ENCODE peak calls at places on chromosome 20, in nine cellular contexts. One of them, this sample, is unnamed.

GRCh38 chr20:37989601-37990001 is 43.7 kb downstream of the TTI1 start:
- DNase-seq in OCI-LY7: no peak
- DNase-seq in HL-60: no peak
- DNase-seq in lower lobe of right lung: peak
- DNase-seq in fibroblast of the aortic adventitia: no peak
- DNase-seq in Peyer's patch: no peak
- DNase-seq in fibroblast of mammary gland: peak
- DNase-seq in CD8-positive, alpha-beta T cell: no peak
- DNase-seq in neuronal stem cell: no peak
- DNase-seq in this sample: no peak

GRCh38 chr20:9071976-9072726 is 3.3 kb downstream of the PLCB4 start:
- DNase-seq in OCI-LY7: no peak
- DNase-seq in fibroblast of mammary gland: no peak
- DNase-seq in lower lobe of right lung: no peak
- DNase-seq in CD8-positive, alpha-beta T cell: no peak
- DNase-seq in neuronal stem cell: no peak
- DNase-seq in HL-60: no peak
- DNase-seq in Peyer's patch: no peak
- DNase-seq in fibroblast of the aortic adventitia: no peak
- DNase-seq in this sample: no peak

GRCh38 chr20:35942243-35942642 is 12.1 kb downstream of the SCAND1 start:
- DNase-seq in HL-60: peak
- DNase-seq in Peyer's patch: no peak
- DNase-seq in CD8-positive, alpha-beta T cell: no peak
- DNase-seq in fibroblast of mammary gland: no peak
- DNase-seq in OCI-LY7: no peak
- DNase-seq in neuronal stem cell: peak
- DNase-seq in lower lobe of right lung: no peak
- DNase-seq in fibroblast of the aortic adventitia: no peak
- DNase-seq in this sample: no peak

GRCh38 chr20:31572042-31572700 is 32.9 kb upstream of the ID1 start:
- DNase-seq in lower lobe of right lung: no peak
- DNase-seq in CD8-positive, alpha-beta T cell: no peak
- DNase-seq in Peyer's patch: no peak
- DNase-seq in OCI-LY7: no peak
- DNase-seq in fibroblast of mammary gland: no peak
- DNase-seq in neuronal stem cell: no peak
- DNase-seq in fibroblast of the aortic adventitia: no peak
- DNase-seq in HL-60: no peak
- DNase-seq in this sample: peak

GRCh38 chr20:6765469-6766058 is 1.9 kb upstream of the BMP2 start:
- DNase-seq in fibroblast of the aortic adventitia: peak
- DNase-seq in HL-60: no peak
- DNase-seq in neuronal stem cell: peak
- DNase-seq in fibroblast of mammary gland: peak
- DNase-seq in OCI-LY7: peak
- DNase-seq in CD8-positive, alpha-beta T cell: no peak
- DNase-seq in lower lobe of right lung: no peak
- DNase-seq in Peyer's patch: no peak
- DNase-seq in this sample: peak

GRCh38 chr20:41355598-41356203 is 10.9 kb downstream of the EMILIN3 start:
- DNase-seq in CD8-positive, alpha-beta T cell: no peak
- DNase-seq in neuronal stem cell: no peak
- DNase-seq in fibroblast of mammary gland: no peak
- DNase-seq in HL-60: no peak
- DNase-seq in Peyer's patch: no peak
- DNase-seq in lower lobe of right lung: no peak
- DNase-seq in fibroblast of the aortic adventitia: no peak
- DNase-seq in OCI-LY7: no peak
- DNase-seq in this sample: no peak

GRCh38 chr20:5977223-5977622 is 26.8 kb downstream of the MCM8 start:
- DNase-seq in fibroblast of the aortic adventitia: no peak
- DNase-seq in neuronal stem cell: no peak
- DNase-seq in OCI-LY7: no peak
- DNase-seq in CD8-positive, alpha-beta T cell: no peak
- DNase-seq in Peyer's patch: no peak
- DNase-seq in HL-60: no peak
- DNase-seq in fibroblast of mammary gland: no peak
- DNase-seq in lower lobe of right lung: no peak
- DNase-seq in this sample: no peak

GRCh38 chr20:46200582-46201570 is 82.8 kb downstream of the CD40 start:
- DNase-seq in lower lobe of right lung: no peak
- DNase-seq in neuronal stem cell: no peak
- DNase-seq in CD8-positive, alpha-beta T cell: no peak
- DNase-seq in fibroblast of the aortic adventitia: no peak
- DNase-seq in OCI-LY7: no peak
- DNase-seq in Peyer's patch: no peak
- DNase-seq in fibroblast of mammary gland: no peak
- DNase-seq in HL-60: no peak
- DNase-seq in this sample: no peak

GRCh38 chr20:46751856-46752255 is 42.4 kb downstream of the SLC2A10 start:
- DNase-seq in fibroblast of mammary gland: peak
- DNase-seq in lower lobe of right lung: no peak
- DNase-seq in fibroblast of the aortic adventitia: peak
- DNase-seq in HL-60: no peak
- DNase-seq in OCI-LY7: no peak
- DNase-seq in CD8-positive, alpha-beta T cell: no peak
- DNase-seq in Peyer's patch: no peak
- DNase-seq in neuronal stem cell: no peak
- DNase-seq in this sample: peak

GRCh38 chr20:11377761-11378160 is 539.9 kb upstream of the BTBD3 start:
- DNase-seq in Peyer's patch: no peak
- DNase-seq in neuronal stem cell: no peak
- DNase-seq in lower lobe of right lung: no peak
- DNase-seq in CD8-positive, alpha-beta T cell: no peak
- DNase-seq in HL-60: no peak
- DNase-seq in OCI-LY7: no peak
- DNase-seq in fibroblast of mammary gland: no peak
- DNase-seq in fibroblast of the aortic adventitia: no peak
- DNase-seq in this sample: no peak

GRCh38 chr20:63022501-63022900 is 15.7 kb upstream of the BHLHE23 start:
- DNase-seq in HL-60: no peak
- DNase-seq in neuronal stem cell: no peak
- DNase-seq in CD8-positive, alpha-beta T cell: no peak
- DNase-seq in lower lobe of right lung: peak
- DNase-seq in Peyer's patch: no peak
- DNase-seq in OCI-LY7: no peak
- DNase-seq in fibroblast of the aortic adventitia: no peak
- DNase-seq in fibroblast of mammary gland: no peak
- DNase-seq in this sample: peak

DNA sequence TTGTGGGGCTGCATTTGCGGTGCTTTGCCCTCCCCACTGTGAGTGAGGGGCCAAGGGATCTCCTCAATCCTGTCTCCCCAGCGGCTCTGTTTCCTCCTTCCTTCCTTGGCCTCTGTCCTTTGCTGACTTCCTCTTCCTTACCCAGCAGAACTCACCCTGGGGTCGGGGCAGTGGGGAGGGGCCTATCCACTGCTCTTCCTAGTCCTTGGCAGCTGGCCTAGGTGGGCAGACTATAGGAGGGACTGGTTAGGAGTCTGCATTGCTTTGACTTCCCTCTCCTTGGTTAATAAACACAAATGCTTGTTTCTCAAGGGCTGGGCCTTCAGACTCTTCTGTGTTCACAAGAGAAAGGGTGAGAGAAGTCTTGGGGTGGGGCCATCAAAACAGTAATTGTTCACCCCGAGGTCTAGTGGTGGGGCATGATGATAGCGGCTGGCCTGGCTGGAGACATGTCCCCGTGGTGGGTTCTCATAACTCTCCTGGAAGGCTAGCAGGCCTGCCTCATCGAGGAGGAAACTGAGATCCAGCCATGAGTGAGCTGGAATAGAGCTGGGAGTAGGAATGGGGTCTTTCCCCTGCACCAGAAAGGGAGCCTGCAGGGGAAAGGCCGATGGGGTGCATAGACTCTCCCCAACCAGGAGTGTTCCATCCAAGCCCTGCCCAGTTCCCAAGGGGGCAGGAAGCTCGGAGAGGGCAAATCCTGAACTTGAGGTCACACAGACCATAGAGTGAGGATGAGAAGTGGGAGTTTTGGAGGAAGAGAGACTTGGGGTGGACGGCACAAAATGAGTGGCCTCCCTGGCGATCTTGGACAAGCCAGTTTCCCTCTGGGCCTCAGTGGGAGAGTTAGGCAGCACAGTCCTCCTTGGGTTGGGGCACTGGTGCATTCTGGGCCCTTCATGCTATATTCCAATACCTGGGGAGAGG is 12.7 kb downstream of the FAM110A start:
- DNase-seq in lower lobe of right lung: peak
- DNase-seq in fibroblast of the aortic adventitia: no peak
- DNase-seq in OCI-LY7: peak
- DNase-seq in CD8-positive, alpha-beta T cell: no peak
- DNase-seq in neuronal stem cell: no peak
- DNase-seq in fibroblast of mammary gland: no peak
- DNase-seq in HL-60: peak
- DNase-seq in Peyer's patch: no peak
- DNase-seq in this sample: no peak
- H3K4me3 ChIP-seq in lower lobe of right lung: peak
- H3K4me3 ChIP-seq in fibroblast of the aortic adventitia: no peak
- H3K4me3 ChIP-seq in OCI-LY7: peak
- H3K4me3 ChIP-seq in CD8-positive, alpha-beta T cell: peak
- H3K4me3 ChIP-seq in neuronal stem cell: no peak
- H3K4me3 ChIP-seq in fibroblast of mammary gland: no peak
- H3K4me3 ChIP-seq in HL-60: no peak
- H3K4me3 ChIP-seq in Peyer's patch: no peak
- H3K4me3 ChIP-seq in this sample: peak

GRCh38 chr20:13007596-13007995 is 1.2 kb upstream of the SPTLC3 start:
- DNase-seq in OCI-LY7: no peak
- DNase-seq in CD8-positive, alpha-beta T cell: no peak
- DNase-seq in fibroblast of mammary gland: no peak
- DNase-seq in lower lobe of right lung: no peak
- DNase-seq in neuronal stem cell: no peak
- DNase-seq in Peyer's patch: no peak
- DNase-seq in HL-60: no peak
- DNase-seq in fibroblast of the aortic adventitia: no peak
- DNase-seq in this sample: no peak

GRCh38 chr20:13008761-13009681 is at the start of gene SPTLC3:
- DNase-seq in OCI-LY7: peak
- DNase-seq in neuronal stem cell: no peak
- DNase-seq in CD8-positive, alpha-beta T cell: no peak
- DNase-seq in HL-60: no peak
- DNase-seq in Peyer's patch: no peak
- DNase-seq in fibroblast of the aortic adventitia: peak
- DNase-seq in fibroblast of mammary gland: peak
- DNase-seq in lower lobe of right lung: no peak
- DNase-seq in this sample: peak

GRCh38 chr20:13012886-13013285 is 4.1 kb downstream of the SPTLC3 start:
- DNase-seq in fibroblast of mammary gland: no peak
- DNase-seq in lower lobe of right lung: no peak
- DNase-seq in neuronal stem cell: peak
- DNase-seq in Peyer's patch: no peak
- DNase-seq in fibroblast of the aortic adventitia: no peak
- DNase-seq in CD8-positive, alpha-beta T cell: no peak
- DNase-seq in OCI-LY7: no peak
- DNase-seq in HL-60: no peak
- DNase-seq in this sample: peak

GRCh38 chr20:13006825-13007224 is 1.9 kb upstream of the SPTLC3 start:
- DNase-seq in fibroblast of the aortic adventitia: peak
- DNase-seq in OCI-LY7: no peak
- DNase-seq in Peyer's patch: no peak
- DNase-seq in neuronal stem cell: no peak
- DNase-seq in lower lobe of right lung: no peak
- DNase-seq in HL-60: no peak
- DNase-seq in fibroblast of mammary gland: peak
- DNase-seq in CD8-positive, alpha-beta T cell: no peak
- DNase-seq in this sample: no peak

GRCh38 chr20:13009682-13010406 is 1.1 kb downstream of the SPTLC3 start:
- DNase-seq in neuronal stem cell: no peak
- DNase-seq in fibroblast of mammary gland: peak
- DNase-seq in Peyer's patch: no peak
- DNase-seq in lower lobe of right lung: no peak
- DNase-seq in OCI-LY7: peak
- DNase-seq in fibroblast of the aortic adventitia: peak
- DNase-seq in HL-60: peak
- DNase-seq in CD8-positive, alpha-beta T cell: no peak
- DNase-seq in this sample: no peak
- H3K4me3 ChIP-seq in neuronal stem cell: peak
- H3K4me3 ChIP-seq in fibroblast of mammary gland: peak
- H3K4me3 ChIP-seq in Peyer's patch: peak
- H3K4me3 ChIP-seq in lower lobe of right lung: peak
- H3K4me3 ChIP-seq in OCI-LY7: no peak
- H3K4me3 ChIP-seq in fibroblast of the aortic adventitia: peak
- H3K4me3 ChIP-seq in HL-60: no peak
- H3K4me3 ChIP-seq in CD8-positive, alpha-beta T cell: peak
- H3K4me3 ChIP-seq in this sample: no peak

DNA sequence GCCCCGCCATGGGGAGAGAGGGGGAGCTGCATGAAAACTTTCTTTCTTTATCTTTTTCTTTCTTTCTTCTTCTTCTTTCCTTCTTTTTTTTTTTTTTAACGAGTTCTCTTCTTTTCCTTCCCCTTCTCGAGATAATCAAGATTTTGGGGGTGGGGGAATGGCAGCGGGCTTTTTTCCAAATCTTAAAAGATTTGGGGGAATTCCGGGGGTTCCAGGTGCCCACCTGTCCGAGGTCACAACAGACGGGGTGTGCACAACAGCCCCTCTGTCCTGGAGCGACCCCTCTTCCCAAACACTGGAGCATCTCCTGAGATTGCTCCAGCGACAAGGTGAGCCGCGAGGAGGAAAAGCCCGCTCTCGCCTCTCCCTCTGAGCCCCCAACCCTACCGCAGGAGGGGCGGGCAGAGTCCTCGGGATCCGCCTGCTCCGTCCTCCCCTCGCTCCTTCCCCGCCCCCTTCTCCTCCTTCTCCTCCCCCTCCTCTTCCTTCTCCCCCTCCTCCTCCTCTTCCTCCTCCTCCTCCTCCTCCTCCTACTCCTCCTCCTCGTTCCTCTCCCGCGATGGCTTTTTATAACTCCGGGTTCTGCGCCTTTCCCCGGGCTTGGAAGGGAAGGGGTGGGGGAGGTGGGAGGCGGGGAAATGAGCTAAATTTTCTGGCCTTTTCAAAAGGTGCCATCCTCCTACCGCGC is 694 bp upstream of the KCNB1 start:
- DNase-seq in CD8-positive, alpha-beta T cell: no peak
- DNase-seq in HL-60: no peak
- DNase-seq in neuronal stem cell: peak
- DNase-seq in fibroblast of mammary gland: no peak
- DNase-seq in lower lobe of right lung: no peak
- DNase-seq in Peyer's patch: no peak
- DNase-seq in fibroblast of the aortic adventitia: no peak
- DNase-seq in OCI-LY7: no peak
- DNase-seq in this sample: peak
- H3K4me3 ChIP-seq in CD8-positive, alpha-beta T cell: no peak
- H3K4me3 ChIP-seq in HL-60: no peak
- H3K4me3 ChIP-seq in neuronal stem cell: peak
- H3K4me3 ChIP-seq in fibroblast of mammary gland: no peak
- H3K4me3 ChIP-seq in lower lobe of right lung: no peak
- H3K4me3 ChIP-seq in Peyer's patch: peak
- H3K4me3 ChIP-seq in fibroblast of the aortic adventitia: peak
- H3K4me3 ChIP-seq in OCI-LY7: no peak
- H3K4me3 ChIP-seq in this sample: peak

DNA sequence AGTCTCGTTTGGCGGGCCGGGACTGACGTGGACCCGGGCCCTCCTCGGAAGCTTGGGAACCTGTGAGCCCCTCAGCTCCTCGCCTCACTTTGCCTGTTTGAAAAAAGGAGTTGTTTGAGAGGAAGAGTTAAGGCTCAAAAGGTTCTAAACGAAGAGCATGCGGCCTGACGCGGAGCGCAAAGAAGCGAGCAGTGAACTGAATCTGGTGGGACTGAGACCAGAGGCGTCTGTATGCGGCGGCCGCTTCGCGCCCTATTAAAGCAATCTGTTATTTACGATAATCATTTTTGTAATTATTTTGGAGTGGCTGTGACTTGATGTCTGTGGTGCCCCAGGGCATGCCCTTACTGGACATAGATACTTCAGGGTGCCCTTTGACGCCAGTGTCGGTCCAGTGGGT is 3.3 kb upstream of the TFAP2C start:
- DNase-seq in neuronal stem cell: no peak
- DNase-seq in Peyer's patch: no peak
- DNase-seq in OCI-LY7: no peak
- DNase-seq in lower lobe of right lung: no peak
- DNase-seq in fibroblast of the aortic adventitia: no peak
- DNase-seq in HL-60: no peak
- DNase-seq in fibroblast of mammary gland: no peak
- DNase-seq in CD8-positive, alpha-beta T cell: no peak
- DNase-seq in this sample: peak
- H3K4me3 ChIP-seq in neuronal stem cell: no peak
- H3K4me3 ChIP-seq in Peyer's patch: no peak
- H3K4me3 ChIP-seq in OCI-LY7: no peak
- H3K4me3 ChIP-seq in lower lobe of right lung: no peak
- H3K4me3 ChIP-seq in fibroblast of the aortic adventitia: no peak
- H3K4me3 ChIP-seq in HL-60: no peak
- H3K4me3 ChIP-seq in fibroblast of mammary gland: no peak
- H3K4me3 ChIP-seq in CD8-positive, alpha-beta T cell: no peak
- H3K4me3 ChIP-seq in this sample: peak